ENCODE peak calls at places on chromosomes 7 and 10, in seven cellular contexts. Q, A, D, F, X, K and Z are unnamed samples.

GRCh38 chr10:32731527-32731926 is 226.5 kb downstream of the ITGB1 start:
- DNase-seq in D (no peak), K (no peak), Q (no peak), A (no peak), F (peak), X (no peak), Z (peak)

GRCh38 chr10:100997364-100998182 is 2.0 kb upstream of the LZTS2 start:
- DNase-seq in D (peak), X (peak), A (peak), K (peak), F (peak), Q (peak), Z (peak)

GRCh38 chr7:22671177-22671879 is 55.7 kb upstream of the IL6 start:
- DNase-seq in F (peak), K (no peak), D (no peak), X (no peak), Q (no peak), A (no peak), Z (no peak)

GRCh38 chr10:124182088-124182541 is 88.7 kb upstream of the CHST15 start:
- DNase-seq in A (no peak), F (no peak), X (no peak), D (no peak), Q (no peak), K (no peak), Z (no peak)

GRCh38 chr10:70115948-70116682 is 16.5 kb downstream of the AIFM2 start:
- DNase-seq in A (peak), Q (peak), K (peak), X (peak), F (peak), D (peak), Z (no peak)

GRCh38 chr10:15745748-15746147 is 26.0 kb upstream of the ITGA8 start:
- DNase-seq in F (no peak), A (no peak), K (no peak), X (no peak), D (no peak), Q (no peak), Z (no peak)

GRCh38 chr10:90813592-90814365 is 44.1 kb downstream of the HTR7 start:
- DNase-seq in K (no peak), A (no peak), Q (no peak), F (peak), X (no peak), D (no peak), Z (no peak)

GRCh38 chr7:4626318-4626845 is 55.7 kb upstream of the FOXK1 start:
- DNase-seq in D (no peak), F (no peak), A (no peak), X (no peak), Q (no peak), K (no peak), Z (no peak)

GRCh38 chr7:139889186-139889871 is 60.3 kb downstream of the TBXAS1 start:
- DNase-seq in F (peak), X (no peak), A (no peak), D (no peak), K (peak), Q (no peak), Z (peak)

GRCh38 chr7:71860572-71860971 is 551.6 kb downstream of the CALN1 start:
- DNase-seq in D (no peak), F (no peak), A (no peak), X (no peak), Q (no peak), K (no peak), Z (no peak)

GRCh38 chr10:73997479-73997805 is 474 bp upstream of the VCL start:
- DNase-seq in K (no peak), X (no peak), A (no peak), F (no peak), D (no peak), Q (no peak), Z (no peak)

GRCh38 chr7:40884226-40884625 is 749.4 kb downstream of the SUGCT start:
- DNase-seq in F (no peak), Q (no peak), D (no peak), X (no peak), K (no peak), A (no peak), Z (no peak)

GRCh38 chr7:70334883-70335282 is 736.6 kb downstream of the AUTS2 start:
- DNase-seq in F (no peak), A (no peak), Q (no peak), K (no peak), X (no peak), D (peak), Z (no peak)

GRCh38 chr7:10950494-10950893 is 23.2 kb upstream of the PHF14 start:
- DNase-seq in A (no peak), D (no peak), F (no peak), X (no peak), Q (no peak), K (no peak), Z (no peak)

GRCh38 chr10:102435529-102436233 is 3.3 kb upstream of the CUEDC2 start:
- DNase-seq in Q (no peak), X (no peak), A (no peak), K (no peak), F (no peak), D (no peak), Z (no peak)

GRCh38 chr10:110870823-110871235 is 899 bp upstream of the PDCD4 start:
- DNase-seq in A (no peak), F (no peak), K (no peak), X (no peak), Q (no peak), D (no peak), Z (no peak)

GRCh38 chr10:61923210-61924024 is 21.9 kb downstream of the ARID5B start:
- DNase-seq in Q (peak), A (no peak), F (peak), X (no peak), K (no peak), D (no peak), Z (peak)

GRCh38 chr7:91196058-91196457 is 68.2 kb upstream of the FZD1 start:
- DNase-seq in Q (no peak), F (no peak), K (no peak), A (no peak), X (no peak), D (no peak), Z (no peak)

GRCh38 chr7:13778967-13779366 is 210.5 kb downstream of the ETV1 start:
- DNase-seq in K (no peak), X (peak), Q (no peak), D (no peak), A (peak), F (peak), Z (no peak)

GRCh38 chr10:110642980-110643655 is 1.0 kb upstream of the RBM20 start:
- DNase-seq in A (no peak), D (no peak), F (no peak), Q (no peak), X (no peak), K (no peak), Z (no peak)

GRCh38 chr10:117662126-117662525 is 119.6 kb downstream of the EMX2 start:
- DNase-seq in K (no peak), Q (no peak), D (no peak), A (no peak), F (no peak), X (no peak), Z (no peak)

GRCh38 chr7:150856303-150857275 is 4.3 kb downstream of the AOC1 start:
- DNase-seq in K (no peak), X (no peak), A (peak), Q (peak), F (no peak), D (no peak), Z (no peak)

GRCh38 chr7:98354052-98354451 is 46.8 kb downstream of the BAIAP2L1 start:
- DNase-seq in F (no peak), X (no peak), Q (no peak), A (no peak), D (no peak), K (no peak), Z (no peak)

GRCh38 chr7:55476852-55477780 is 95.2 kb downstream of the VOPP1 start:
- DNase-seq in A (no peak), Q (no peak), K (no peak), X (no peak), F (no peak), D (no peak), Z (no peak)

GRCh38 chr10:10078476-10078875 is 939.2 kb upstream of the CELF2 start:
- DNase-seq in K (no peak), F (no peak), Q (no peak), X (no peak), A (no peak), D (no peak), Z (no peak)

GRCh38 chr10:117221156-117221711 is 19.7 kb upstream of the SLC18A2 start:
- DNase-seq in D (no peak), F (peak), A (peak), X (peak), K (no peak), Q (peak), Z (peak)

GRCh38 chr10:80664071-80664680 is 126.5 kb downstream of the SH2D4B start:
- DNase-seq in Q (peak), K (peak), F (peak), D (no peak), A (peak), X (peak), Z (peak)

GRCh38 chr7:116736927-116737715 is 65.1 kb downstream of the MET start:
- DNase-seq in F (no peak), D (no peak), A (no peak), X (no peak), Q (no peak), K (no peak), Z (no peak)

GRCh38 chr7:116741625-116742316 is 69.8 kb downstream of the MET start:
- DNase-seq in A (no peak), K (no peak), X (no peak), F (no peak), D (no peak), Q (no peak), Z (no peak)

GRCh38 chr7:116738378-116738777 is 66.4 kb downstream of the MET start:
- DNase-seq in A (no peak), X (no peak), F (no peak), D (no peak), Q (no peak), K (no peak), Z (no peak)

GRCh38 chr7:116740758-116741462 is 68.9 kb downstream of the MET start:
- DNase-seq in K (no peak), D (no peak), A (no peak), F (peak), X (no peak), Q (no peak), Z (peak)
- H3K27ac ChIP-seq in K (no peak), D (no peak), A (no peak), F (no peak), X (no peak), Q (no peak), Z (peak)

DNA sequence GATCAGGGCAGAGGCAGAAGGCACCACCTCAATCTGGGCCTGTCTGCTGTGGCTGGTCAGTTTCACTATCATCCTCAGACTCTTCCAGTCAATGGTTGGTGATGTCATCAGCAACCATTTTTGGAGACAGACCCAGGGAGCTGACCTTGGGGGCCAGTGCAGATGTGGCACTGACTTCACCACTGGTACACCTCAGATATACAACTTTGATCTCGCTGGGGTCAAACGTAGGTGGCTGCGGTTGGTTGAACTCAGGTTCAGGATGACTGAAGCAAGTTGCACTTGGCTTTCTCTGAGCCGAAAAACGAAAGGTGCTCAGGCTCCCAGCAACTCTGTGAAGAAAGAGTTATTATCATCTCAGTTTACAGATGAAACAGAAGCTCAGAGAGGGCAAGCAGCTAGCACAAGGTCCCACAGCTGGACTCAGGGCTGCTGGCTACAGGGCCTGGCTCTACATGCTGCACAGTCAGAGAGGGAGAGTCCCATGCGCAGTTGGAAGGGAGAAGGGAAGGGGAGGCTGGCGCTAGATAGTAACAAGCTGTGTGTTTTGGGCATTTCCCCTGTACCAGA is 27.2 kb downstream of the ANKRD16 start:
- DNase-seq in K (no peak), Q (no peak), A (no peak), D (no peak), X (no peak), F (no peak), Z (no peak)
- H3K27ac ChIP-seq in K (no peak), Q (no peak), A (peak), D (no peak), X (peak), F (no peak), Z (no peak)

GRCh38 chr10:78253072-78253853 is 219.6 kb downstream of the RPS24 start:
- DNase-seq in F (no peak), Q (no peak), K (no peak), A (no peak), D (no peak), X (no peak), Z (no peak)

GRCh38 chr10:78258303-78259030 is 224.8 kb downstream of the RPS24 start:
- DNase-seq in K (no peak), X (no peak), A (no peak), D (no peak), Q (no peak), F (no peak), Z (no peak)

GRCh38 chr10:78255214-78255613 is 221.6 kb downstream of the RPS24 start:
- DNase-seq in X (no peak), A (no peak), F (peak), K (no peak), Q (no peak), D (no peak), Z (peak)

GRCh38 chr10:78254013-78254412 is 220.3 kb downstream of the RPS24 start:
- DNase-seq in D (no peak), A (no peak), Q (no peak), X (no peak), F (no peak), K (no peak), Z (no peak)

GRCh38 chr10:78255796-78256638 is 222.4 kb downstream of the RPS24 start:
- DNase-seq in F (peak), K (no peak), X (peak), D (no peak), Q (peak), A (peak), Z (peak)
- H3K27ac ChIP-seq in F (peak), K (no peak), X (peak), D (no peak), Q (no peak), A (peak), Z (no peak)

GRCh38 chr10:13990392-13990805 is 340.3 kb downstream of the FRMD4A start:
- DNase-seq in F (no peak), X (no peak), Q (no peak), D (no peak), A (no peak), K (no peak), Z (no peak)
- H3K27ac ChIP-seq in F (no peak), X (no peak), Q (no peak), D (no peak), A (no peak), K (no peak), Z (no peak)

GRCh38 chr7:108136191-108136581 is 6.0 kb upstream of the LAMB4 start:
- DNase-seq in Q (no peak), F (no peak), D (no peak), K (no peak), A (no peak), X (no peak), Z (no peak)

GRCh38 chr7:108138911-108139310 is 8.8 kb upstream of the LAMB4 start:
- DNase-seq in K (no peak), A (no peak), Q (no peak), X (no peak), F (no peak), D (no peak), Z (no peak)

GRCh38 chr7:108135446-108136190 is 5.5 kb upstream of the LAMB4 start:
- DNase-seq in D (no peak), Q (no peak), X (no peak), K (no peak), A (no peak), F (no peak), Z (no peak)

GRCh38 chr7:108137040-108137439 is 6.9 kb upstream of the LAMB4 start:
- DNase-seq in Q (no peak), K (no peak), F (no peak), A (no peak), X (no peak), D (no peak), Z (no peak)

GRCh38 chr7:108137993-108138392 is 7.8 kb upstream of the LAMB4 start:
- DNase-seq in F (no peak), A (no peak), D (no peak), X (no peak), K (no peak), Q (no peak), Z (no peak)
- H3K27ac ChIP-seq in F (no peak), A (no peak), D (no peak), X (no peak), K (no peak), Q (no peak), Z (no peak)

GRCh38 chr7:28408974-28409715 is 3.2 kb upstream of the CREB5 start:
- DNase-seq in A (peak), Q (peak), F (peak), D (peak), K (peak), X (peak), Z (peak)
- H3K27ac ChIP-seq in A (peak), Q (peak), F (peak), D (no peak), K (no peak), X (no peak), Z (peak)